ENCODE peak calls at places on chromosome 6, in ten cellular contexts. One of them, this sample, is unnamed.

GRCh38 chr6:2101213-2101612 is 144.2 kb downstream of the GMDS start:
- DNase-seq in tibial artery: no peak
- DNase-seq in AG04450: no peak
- DNase-seq in endodermal cell: no peak
- DNase-seq in GM23248: peak; percentile 25
- DNase-seq in MG63: no peak
- DNase-seq in uterus: no peak
- DNase-seq in cardiac fibroblast: peak; percentile 18
- DNase-seq in lower lobe of right lung: no peak
- DNase-seq in HL-60: no peak
- DNase-seq in this sample: no peak

GRCh38 chr6:163579880-163580295 is 165.4 kb downstream of the QKI start:
- DNase-seq in AG04450: no peak
- DNase-seq in GM23248: peak; percentile 42
- DNase-seq in lower lobe of right lung: no peak
- DNase-seq in tibial artery: no peak
- DNase-seq in HL-60: no peak
- DNase-seq in endodermal cell: peak; percentile 63
- DNase-seq in cardiac fibroblast: peak; percentile 22
- DNase-seq in MG63: no peak
- DNase-seq in uterus: no peak
- DNase-seq in this sample: no peak

GRCh38 chr6:145372671-145373123 is 362.6 kb downstream of the EPM2A start:
- DNase-seq in lower lobe of right lung: no peak
- DNase-seq in MG63: no peak
- DNase-seq in AG04450: peak; percentile 21
- DNase-seq in cardiac fibroblast: peak; percentile 68
- DNase-seq in endodermal cell: no peak
- DNase-seq in uterus: no peak
- DNase-seq in HL-60: no peak
- DNase-seq in tibial artery: no peak
- DNase-seq in GM23248: peak; percentile 59
- DNase-seq in this sample: peak; percentile 24

GRCh38 chr6:108211676-108212075 is 45.9 kb downstream of the NR2E1 start:
- DNase-seq in HL-60: no peak
- DNase-seq in AG04450: no peak
- DNase-seq in MG63: no peak
- DNase-seq in cardiac fibroblast: no peak
- DNase-seq in endodermal cell: no peak
- DNase-seq in tibial artery: no peak
- DNase-seq in uterus: no peak
- DNase-seq in GM23248: no peak
- DNase-seq in lower lobe of right lung: no peak
- DNase-seq in this sample: no peak

GRCh38 chr6:74182992-74183391 is 487.0 kb downstream of the CD109 start:
- DNase-seq in HL-60: no peak
- DNase-seq in cardiac fibroblast: no peak
- DNase-seq in endodermal cell: no peak
- DNase-seq in tibial artery: no peak
- DNase-seq in uterus: no peak
- DNase-seq in lower lobe of right lung: no peak
- DNase-seq in GM23248: peak; percentile 43
- DNase-seq in MG63: peak; percentile 83
- DNase-seq in AG04450: no peak
- DNase-seq in this sample: no peak

GRCh38 chr6:168822376-168822775 is 381.4 kb downstream of the SMOC2 start:
- DNase-seq in AG04450: no peak
- DNase-seq in tibial artery: no peak
- DNase-seq in cardiac fibroblast: no peak
- DNase-seq in HL-60: no peak
- DNase-seq in endodermal cell: no peak
- DNase-seq in uterus: no peak
- DNase-seq in lower lobe of right lung: no peak
- DNase-seq in GM23248: no peak
- DNase-seq in MG63: no peak
- DNase-seq in this sample: no peak

GRCh38 chr6:116513224-116513875 is 1.9 kb downstream of the CALHM5 start:
- DNase-seq in MG63: no peak
- DNase-seq in uterus: no peak
- DNase-seq in lower lobe of right lung: no peak
- DNase-seq in HL-60: no peak
- DNase-seq in GM23248: peak; percentile 23
- DNase-seq in AG04450: no peak
- DNase-seq in endodermal cell: no peak
- DNase-seq in tibial artery: no peak
- DNase-seq in cardiac fibroblast: no peak
- DNase-seq in this sample: no peak

GRCh38 chr6:75438186-75438880 is 55.3 kb downstream of the FILIP1 start:
- DNase-seq in HL-60: no peak
- DNase-seq in tibial artery: no peak
- DNase-seq in uterus: no peak
- DNase-seq in MG63: no peak
- DNase-seq in endodermal cell: no peak
- DNase-seq in lower lobe of right lung: no peak
- DNase-seq in AG04450: no peak
- DNase-seq in GM23248: peak; percentile 52
- DNase-seq in cardiac fibroblast: no peak
- DNase-seq in this sample: no peak

GRCh38 chr6:33777716-33778474 is 11.0 kb downstream of the LEMD2 start:
- DNase-seq in tibial artery: no peak
- DNase-seq in GM23248: no peak
- DNase-seq in endodermal cell: no peak
- DNase-seq in HL-60: no peak
- DNase-seq in lower lobe of right lung: no peak
- DNase-seq in MG63: no peak
- DNase-seq in cardiac fibroblast: no peak
- DNase-seq in AG04450: no peak
- DNase-seq in uterus: no peak
- DNase-seq in this sample: no peak

GRCh38 chr6:109381007-109381746 is 1.1 kb downstream of the CD164 start:
- DNase-seq in HL-60: peak; percentile 25
- DNase-seq in AG04450: no peak
- DNase-seq in MG63: no peak
- DNase-seq in GM23248: peak; percentile 59
- DNase-seq in tibial artery: no peak
- DNase-seq in endodermal cell: no peak
- DNase-seq in uterus: no peak
- DNase-seq in lower lobe of right lung: no peak
- DNase-seq in cardiac fibroblast: no peak
- DNase-seq in this sample: no peak

GRCh38 chr6:84052883-84053241 is 19.3 kb downstream of the MRAP2 start:
- DNase-seq in AG04450: no peak
- DNase-seq in lower lobe of right lung: no peak
- DNase-seq in cardiac fibroblast: no peak
- DNase-seq in MG63: no peak
- DNase-seq in GM23248: no peak
- DNase-seq in endodermal cell: no peak
- DNase-seq in uterus: no peak
- DNase-seq in tibial artery: no peak
- DNase-seq in HL-60: no peak
- DNase-seq in this sample: no peak
- H3K4me3 ChIP-seq in AG04450: no peak overlapping the region
- H3K4me3 ChIP-seq in lower lobe of right lung: no peak overlapping the region
- H3K4me3 ChIP-seq in cardiac fibroblast: no peak overlapping the region
- H3K4me3 ChIP-seq in MG63: no peak overlapping the region
- H3K4me3 ChIP-seq in GM23248: no peak overlapping the region
- H3K4me3 ChIP-seq in endodermal cell: peak overlapping the region; percentile 20
- H3K4me3 ChIP-seq in uterus: no peak overlapping the region
- H3K4me3 ChIP-seq in tibial artery: no peak overlapping the region
- H3K4me3 ChIP-seq in HL-60: no peak overlapping the region
- H3K4me3 ChIP-seq in this sample: no peak overlapping the region

GRCh38 chr6:84583784-84584183 is 180.6 kb downstream of the TBX18 start:
- DNase-seq in HL-60: no peak
- DNase-seq in endodermal cell: no peak
- DNase-seq in lower lobe of right lung: no peak
- DNase-seq in MG63: no peak
- DNase-seq in GM23248: peak; percentile 3
- DNase-seq in tibial artery: no peak
- DNase-seq in cardiac fibroblast: peak; percentile 17
- DNase-seq in uterus: no peak
- DNase-seq in AG04450: no peak
- DNase-seq in this sample: no peak

GRCh38 chr6:84579404-84579803 is 185.0 kb downstream of the TBX18 start:
- DNase-seq in AG04450: no peak
- DNase-seq in GM23248: no peak
- DNase-seq in HL-60: no peak
- DNase-seq in lower lobe of right lung: no peak
- DNase-seq in MG63: no peak
- DNase-seq in uterus: no peak
- DNase-seq in cardiac fibroblast: no peak
- DNase-seq in endodermal cell: no peak
- DNase-seq in tibial artery: no peak
- DNase-seq in this sample: no peak

GRCh38 chr6:84588697-84589080 is 175.7 kb downstream of the TBX18 start:
- DNase-seq in MG63: no peak
- DNase-seq in uterus: no peak
- DNase-seq in HL-60: peak; percentile 54
- DNase-seq in cardiac fibroblast: no peak
- DNase-seq in AG04450: no peak
- DNase-seq in tibial artery: no peak
- DNase-seq in lower lobe of right lung: no peak
- DNase-seq in GM23248: no peak
- DNase-seq in endodermal cell: no peak
- DNase-seq in this sample: no peak

GRCh38 chr6:84581494-84582259 is 182.7 kb downstream of the TBX18 start:
- DNase-seq in HL-60: peak; percentile 68
- DNase-seq in AG04450: peak; percentile 8
- DNase-seq in uterus: no peak
- DNase-seq in GM23248: peak; percentile 78
- DNase-seq in endodermal cell: no peak
- DNase-seq in MG63: no peak
- DNase-seq in cardiac fibroblast: peak; percentile 76
- DNase-seq in tibial artery: no peak
- DNase-seq in lower lobe of right lung: no peak
- DNase-seq in this sample: peak; percentile 86

DNA sequence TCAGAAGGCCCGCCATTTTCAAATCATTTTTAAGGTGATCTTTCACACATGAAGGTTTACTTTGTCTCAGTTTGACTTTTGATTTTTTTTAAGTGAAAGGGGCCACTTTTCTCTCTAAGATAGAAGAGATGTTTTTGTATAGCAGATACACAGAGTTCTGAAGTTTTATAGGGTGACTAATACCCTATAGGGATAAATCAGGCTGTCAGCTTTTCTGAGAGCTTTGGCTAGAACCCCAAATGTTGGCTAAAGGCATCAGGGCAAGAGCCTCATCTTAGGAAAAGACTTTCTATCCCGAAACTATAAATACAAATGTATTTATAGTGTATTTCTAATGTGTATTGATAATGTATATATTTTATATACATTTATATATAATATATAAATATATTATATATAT is 181.4 kb downstream of the TBX18 start:
- DNase-seq in AG04450: no peak
- DNase-seq in HL-60: no peak
- DNase-seq in uterus: no peak
- DNase-seq in lower lobe of right lung: no peak
- DNase-seq in endodermal cell: no peak
- DNase-seq in tibial artery: no peak
- DNase-seq in MG63: no peak
- DNase-seq in GM23248: peak; percentile 9
- DNase-seq in cardiac fibroblast: peak; percentile 22
- DNase-seq in this sample: peak; percentile 30
- H3K4me3 ChIP-seq in AG04450: no peak overlapping the region
- H3K4me3 ChIP-seq in HL-60: no peak overlapping the region
- H3K4me3 ChIP-seq in uterus: no peak overlapping the region
- H3K4me3 ChIP-seq in lower lobe of right lung: no peak overlapping the region
- H3K4me3 ChIP-seq in endodermal cell: no peak overlapping the region
- H3K4me3 ChIP-seq in tibial artery: no peak overlapping the region
- H3K4me3 ChIP-seq in MG63: no peak overlapping the region
- H3K4me3 ChIP-seq in GM23248: no peak overlapping the region
- H3K4me3 ChIP-seq in cardiac fibroblast: no peak overlapping the region
- H3K4me3 ChIP-seq in this sample: no peak overlapping the region

DNA sequence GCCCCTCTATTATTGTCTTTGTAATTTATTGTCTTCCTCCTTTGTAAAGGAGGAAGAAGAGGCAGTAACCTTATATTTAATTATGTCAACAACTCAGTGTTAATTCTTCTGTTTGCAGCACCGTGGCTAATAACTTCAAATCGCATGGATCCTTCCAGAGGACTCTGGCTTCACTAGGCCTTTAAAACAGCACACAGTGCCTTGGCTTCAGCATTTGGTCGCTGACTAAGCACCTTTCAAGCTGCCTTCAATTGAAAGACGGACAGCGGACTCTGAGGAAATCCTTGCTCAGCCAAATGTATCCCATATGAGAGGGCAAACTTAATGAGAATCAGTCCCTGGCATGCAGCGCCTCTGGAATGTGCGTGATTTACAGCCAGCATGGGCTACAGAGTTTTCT is 64.2 kb downstream of the SGK1 start:
- DNase-seq in cardiac fibroblast: no peak
- DNase-seq in HL-60: no peak
- DNase-seq in endodermal cell: no peak
- DNase-seq in uterus: no peak
- DNase-seq in GM23248: peak; percentile 83
- DNase-seq in MG63: peak; percentile 38
- DNase-seq in AG04450: no peak
- DNase-seq in lower lobe of right lung: no peak
- DNase-seq in tibial artery: peak; percentile 24
- DNase-seq in this sample: peak; percentile 56
- H3K4me3 ChIP-seq in cardiac fibroblast: no peak overlapping the region
- H3K4me3 ChIP-seq in HL-60: no peak overlapping the region
- H3K4me3 ChIP-seq in endodermal cell: no peak overlapping the region
- H3K4me3 ChIP-seq in uterus: no peak overlapping the region
- H3K4me3 ChIP-seq in GM23248: no peak overlapping the region
- H3K4me3 ChIP-seq in MG63: no peak overlapping the region
- H3K4me3 ChIP-seq in AG04450: no peak overlapping the region
- H3K4me3 ChIP-seq in lower lobe of right lung: no peak overlapping the region
- H3K4me3 ChIP-seq in tibial artery: no peak overlapping the region
- H3K4me3 ChIP-seq in this sample: no peak overlapping the region

GRCh38 chr6:53831081-53831839 is 36.5 kb downstream of the LRRC1 start:
- DNase-seq in tibial artery: no peak
- DNase-seq in uterus: no peak
- DNase-seq in endodermal cell: no peak
- DNase-seq in HL-60: no peak
- DNase-seq in MG63: no peak
- DNase-seq in lower lobe of right lung: no peak
- DNase-seq in AG04450: no peak
- DNase-seq in cardiac fibroblast: no peak
- DNase-seq in GM23248: no peak
- DNase-seq in this sample: no peak

GRCh38 chr6:53830356-53830755 is 35.6 kb downstream of the LRRC1 start:
- DNase-seq in endodermal cell: no peak
- DNase-seq in AG04450: no peak
- DNase-seq in cardiac fibroblast: no peak
- DNase-seq in MG63: no peak
- DNase-seq in tibial artery: no peak
- DNase-seq in lower lobe of right lung: no peak
- DNase-seq in uterus: no peak
- DNase-seq in HL-60: no peak
- DNase-seq in GM23248: no peak
- DNase-seq in this sample: no peak

GRCh38 chr6:53833147-53833546 is 38.3 kb downstream of the LRRC1 start:
- DNase-seq in uterus: no peak
- DNase-seq in HL-60: no peak
- DNase-seq in MG63: no peak
- DNase-seq in GM23248: peak; percentile 11
- DNase-seq in lower lobe of right lung: no peak
- DNase-seq in tibial artery: no peak
- DNase-seq in cardiac fibroblast: no peak
- DNase-seq in endodermal cell: no peak
- DNase-seq in AG04450: no peak
- DNase-seq in this sample: no peak

GRCh38 chr6:53831956-53832660 is 37.3 kb downstream of the LRRC1 start:
- DNase-seq in MG63: no peak
- DNase-seq in AG04450: no peak
- DNase-seq in uterus: no peak
- DNase-seq in endodermal cell: no peak
- DNase-seq in cardiac fibroblast: no peak
- DNase-seq in tibial artery: no peak
- DNase-seq in lower lobe of right lung: no peak
- DNase-seq in GM23248: no peak
- DNase-seq in HL-60: no peak
- DNase-seq in this sample: no peak

GRCh38 chr6:53834134-53834533 is 39.3 kb downstream of the LRRC1 start:
- DNase-seq in AG04450: no peak
- DNase-seq in HL-60: no peak
- DNase-seq in uterus: no peak
- DNase-seq in tibial artery: no peak
- DNase-seq in cardiac fibroblast: no peak
- DNase-seq in GM23248: no peak
- DNase-seq in lower lobe of right lung: no peak
- DNase-seq in MG63: no peak
- DNase-seq in endodermal cell: no peak
- DNase-seq in this sample: no peak
- H3K4me3 ChIP-seq in AG04450: no peak overlapping the region
- H3K4me3 ChIP-seq in HL-60: no peak overlapping the region
- H3K4me3 ChIP-seq in uterus: no peak overlapping the region
- H3K4me3 ChIP-seq in tibial artery: no peak overlapping the region
- H3K4me3 ChIP-seq in cardiac fibroblast: no peak overlapping the region
- H3K4me3 ChIP-seq in GM23248: no peak overlapping the region
- H3K4me3 ChIP-seq in lower lobe of right lung: no peak overlapping the region
- H3K4me3 ChIP-seq in MG63: no peak overlapping the region
- H3K4me3 ChIP-seq in endodermal cell: no peak overlapping the region
- H3K4me3 ChIP-seq in this sample: no peak overlapping the region

This sample was measured in skeletal muscle cell.